ENCODE peak calls at places on chromosome 17, in four cellular contexts. One of them, this sample, is unnamed.
A peak's percentile ranks its signal among the peaks of the same experiment; 100 is the strongest.

GRCh38 chr17:68698761-68699160 is 97.6 kb upstream of the FAM20A start:
- DNase-seq in stomach: no peak
- DNase-seq in ovary: no peak
- DNase-seq in suprapubic skin: no peak
- DNase-seq in this sample: peak; percentile 28

GRCh38 chr17:19327039-19327776 is 35.3 kb downstream of the B9D1 start:
- DNase-seq in stomach: no peak
- DNase-seq in ovary: no peak
- DNase-seq in suprapubic skin: peak; percentile 62
- DNase-seq in this sample: peak; percentile 17

GRCh38 chr17:35726609-35727460 is 4.6 kb upstream of the RASL10B start:
- DNase-seq in stomach: no peak
- DNase-seq in ovary: peak; percentile 43
- DNase-seq in suprapubic skin: no peak
- DNase-seq in this sample: no peak

GRCh38 chr17:19317359-19318095 is 45.0 kb downstream of the B9D1 start:
- DNase-seq in stomach: peak; percentile 36
- DNase-seq in ovary: peak; percentile 95
- DNase-seq in suprapubic skin: peak; percentile 66
- DNase-seq in this sample: peak; percentile 44

GRCh38 chr17:3897731-3898130 is 4.9 kb upstream of the CAMKK1 start:
- DNase-seq in stomach: no peak
- DNase-seq in ovary: no peak
- DNase-seq in suprapubic skin: no peak
- DNase-seq in this sample: no peak

GRCh38 chr17:45740553-45741330 is 43.4 kb upstream of the CRHR1 start:
- DNase-seq in stomach: no peak
- DNase-seq in ovary: no peak
- DNase-seq in suprapubic skin: no peak
- DNase-seq in this sample: no peak

GRCh38 chr17:20028436-20028835 is 19.3 kb downstream of the SPECC1 start:
- DNase-seq in stomach: no peak
- DNase-seq in ovary: no peak
- DNase-seq in suprapubic skin: no peak
- DNase-seq in this sample: no peak

GRCh38 chr17:28760987-28761562 is 17.3 kb downstream of the TRAF4 start:
- DNase-seq in stomach: peak; percentile 87
- DNase-seq in ovary: no peak
- DNase-seq in suprapubic skin: peak; percentile 70
- DNase-seq in this sample: peak; percentile 92

GRCh38 chr17:44109312-44109630 is 14.2 kb downstream of the HDAC5 start:
- DNase-seq in stomach: no peak
- DNase-seq in ovary: no peak
- DNase-seq in suprapubic skin: no peak
- DNase-seq in this sample: no peak

GRCh38 chr17:61683466-61683865 is 92.4 kb upstream of the NACA2 start:
- DNase-seq in stomach: no peak
- DNase-seq in ovary: no peak
- DNase-seq in suprapubic skin: no peak
- DNase-seq in this sample: no peak

GRCh38 chr17:82959990-82960418 is 119.4 kb upstream of the METRNL start:
- DNase-seq in stomach: peak; percentile 19
- DNase-seq in ovary: no peak
- DNase-seq in suprapubic skin: peak; percentile 63
- DNase-seq in this sample: no peak

GRCh38 chr17:39659286-39660010 is 5.7 kb upstream of the TCAP start:
- DNase-seq in stomach: no peak
- DNase-seq in ovary: peak; percentile 53
- DNase-seq in suprapubic skin: no peak
- DNase-seq in this sample: no peak
- H3K4me3 ChIP-seq in stomach: no peak overlapping the region
- H3K4me3 ChIP-seq in ovary: no peak overlapping the region
- H3K4me3 ChIP-seq in suprapubic skin: no peak overlapping the region
- H3K4me3 ChIP-seq in this sample: peak overlapping the region; percentile 30

DNA sequence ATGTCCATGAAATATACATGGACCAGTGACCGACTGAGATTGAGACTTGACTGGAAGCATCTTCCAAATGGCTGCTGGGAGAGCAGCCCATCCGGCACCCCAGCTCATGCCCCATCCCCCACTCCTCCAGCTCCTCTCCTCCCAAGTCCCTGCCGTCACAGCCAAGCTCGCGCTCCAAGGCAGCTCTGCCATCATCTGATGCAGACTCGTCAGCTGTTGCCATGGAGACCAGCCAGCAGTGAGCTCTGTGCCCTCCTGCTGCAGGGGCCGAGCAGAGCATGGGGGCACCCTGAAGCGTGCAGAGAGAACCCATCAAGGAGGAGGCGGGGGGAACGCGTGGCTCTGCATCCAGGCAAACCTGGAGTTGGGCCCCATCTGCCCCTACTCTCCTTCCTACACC is 74.5 kb upstream of the TNRC6C start:
- DNase-seq in stomach: no peak
- DNase-seq in ovary: no peak
- DNase-seq in suprapubic skin: no peak
- DNase-seq in this sample: no peak
- TF ChIP-seq EP300 in stomach: no peak
- TF ChIP-seq EP300 in ovary: no peak
- TF ChIP-seq EP300 in suprapubic skin: no peak
- TF ChIP-seq EP300 in this sample: no peak

DNA sequence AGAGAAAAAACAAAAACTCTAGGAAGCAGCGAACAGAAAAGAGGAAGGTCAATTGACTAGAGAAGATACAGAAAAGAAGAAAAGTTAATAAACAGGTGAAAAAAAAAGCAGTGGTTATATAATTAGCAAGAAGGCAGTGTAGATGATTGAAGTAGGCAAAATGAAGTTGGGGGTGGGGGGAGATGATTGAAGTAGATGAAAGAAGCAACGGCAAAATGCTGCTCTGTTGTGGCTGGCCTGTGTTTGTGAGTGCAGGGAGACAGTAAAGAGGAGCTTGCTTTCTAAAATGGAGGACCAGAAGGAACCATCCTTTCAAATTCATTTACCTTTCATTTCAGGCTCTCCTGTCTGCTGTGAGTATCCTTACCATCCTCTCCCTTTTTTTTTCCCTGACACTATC is 3.6 kb downstream of the EVI2B start:
- DNase-seq in stomach: no peak
- DNase-seq in ovary: no peak
- DNase-seq in suprapubic skin: no peak
- DNase-seq in this sample: no peak
- H3K4me3 ChIP-seq in stomach: no peak overlapping the region
- H3K4me3 ChIP-seq in ovary: no peak overlapping the region
- H3K4me3 ChIP-seq in suprapubic skin: peak overlapping the region; percentile 27
- H3K4me3 ChIP-seq in this sample: peak overlapping the region; percentile 43

GRCh38 chr17:1577186-1577585 is 14.6 kb upstream of the PITPNA start:
- DNase-seq in stomach: peak; percentile 91
- DNase-seq in ovary: peak; percentile 85
- DNase-seq in suprapubic skin: peak; percentile 95
- DNase-seq in this sample: peak; percentile 97
- TF ChIP-seq EP300 in stomach: peak; percentile 48
- TF ChIP-seq EP300 in ovary: no peak
- TF ChIP-seq EP300 in suprapubic skin: no peak
- TF ChIP-seq EP300 in this sample: peak; percentile 92

DNA sequence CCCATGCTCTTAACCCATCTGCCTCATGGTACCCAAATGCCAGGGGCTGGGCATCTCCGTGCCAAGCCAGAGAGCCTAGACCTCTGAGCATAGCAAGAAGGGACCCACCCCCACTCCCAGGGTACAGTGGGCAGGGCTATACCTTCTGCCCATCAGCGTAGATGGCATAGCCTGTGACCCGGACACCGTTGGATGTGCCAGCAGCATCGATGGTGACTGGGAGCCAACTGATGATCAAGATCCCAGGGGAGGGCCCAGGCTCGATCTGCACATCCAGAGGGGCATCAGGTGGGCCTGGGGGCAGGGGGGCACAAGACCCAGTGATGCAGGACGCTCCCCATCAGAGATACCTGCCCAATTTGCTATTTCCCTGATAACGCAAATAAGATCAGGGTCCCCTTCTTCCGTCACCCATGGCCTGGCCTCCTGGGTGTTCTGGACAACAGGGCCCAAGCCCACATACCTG is 17.1 kb downstream of the TSPOAP1 start:
- DNase-seq in stomach: no peak
- DNase-seq in ovary: no peak
- DNase-seq in suprapubic skin: peak; percentile 49
- DNase-seq in this sample: no peak
- H3K4me3 ChIP-seq in stomach: no peak overlapping the region
- H3K4me3 ChIP-seq in ovary: no peak overlapping the region
- H3K4me3 ChIP-seq in suprapubic skin: no peak overlapping the region
- H3K4me3 ChIP-seq in this sample: no peak overlapping the region

DNA sequence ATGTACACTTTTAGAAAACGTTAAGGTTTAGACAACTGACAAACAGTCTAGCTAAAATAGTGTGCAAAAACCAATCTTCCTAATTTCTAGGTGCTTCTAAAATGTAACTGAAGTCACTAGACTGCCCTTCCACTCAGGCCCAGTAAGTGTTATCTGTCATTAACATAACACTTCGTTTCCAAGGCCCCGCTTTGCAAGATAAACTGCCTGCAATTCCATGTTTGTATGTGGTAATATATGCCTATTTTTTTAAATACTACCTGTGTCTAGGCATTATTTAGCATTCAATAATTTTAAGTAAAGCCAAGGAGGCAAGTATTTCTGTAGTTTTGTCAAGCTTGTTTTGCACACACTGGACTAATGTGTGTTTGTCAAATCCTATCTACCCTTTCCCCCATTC is 3.2 kb downstream of the USP32 start:
- DNase-seq in stomach: no peak
- DNase-seq in ovary: no peak
- DNase-seq in suprapubic skin: no peak
- DNase-seq in this sample: no peak
- TF ChIP-seq EP300 in stomach: no peak
- TF ChIP-seq EP300 in ovary: no peak
- TF ChIP-seq EP300 in suprapubic skin: no peak
- TF ChIP-seq EP300 in this sample: no peak

GRCh38 chr17:38336838-38337237 is 6.9 kb downstream of the GPR179 start:
- DNase-seq in stomach: no peak
- DNase-seq in ovary: no peak
- DNase-seq in suprapubic skin: no peak
- DNase-seq in this sample: no peak
- H3K4me3 ChIP-seq in stomach: no peak overlapping the region
- H3K4me3 ChIP-seq in ovary: no peak overlapping the region
- H3K4me3 ChIP-seq in suprapubic skin: no peak overlapping the region
- H3K4me3 ChIP-seq in this sample: no peak overlapping the region

This sample was measured in upper lobe of left lung.